ENCODE peak calls at places on chromosome 13, in ten cellular contexts. N is KG1; T is small intestine; H is non-pigmented ciliary epithelial cell; S is NCI-H82; K is NCI-H345; X is A549; O is cardiac muscle cell; V is neural crest cell; L is CD8-positive, alpha-beta memory T cell. Q is an unnamed sample.
A peak's percentile ranks its signal among the peaks of the same experiment; 100 is the strongest.

GRCh38 chr13:49214917-49215376 is 5.2 kb upstream of the MLNR start:
- DNase-seq in N (peak; percentile 63), T (peak; percentile 50), H (no peak), S (no peak), K (no peak), X (peak; percentile 31), O (peak; percentile 44), V (no peak), L (peak; percentile 28), Q (no peak)

GRCh38 chr13:28851422-28851821 is 31.3 kb downstream of the MTUS2 start:
- DNase-seq in N (no peak), T (no peak), H (no peak), S (no peak), K (no peak), X (no peak), O (no peak), V (no peak), L (no peak), Q (no peak)

GRCh38 chr13:104085611-104086010 is 1019.4 kb upstream of the SLC10A2 start:
- DNase-seq in N (no peak), T (no peak), H (no peak), S (no peak), K (no peak), X (no peak), O (peak; percentile 60), V (no peak), L (no peak), Q (no peak)

GRCh38 chr13:34391071-34391470 is 551.0 kb upstream of the NBEA start:
- DNase-seq in N (no peak), T (no peak), H (no peak), S (no peak), K (no peak), X (peak; percentile 10), O (peak; percentile 55), V (no peak), L (no peak), Q (peak; percentile 38)

GRCh38 chr13:110036060-110036459 is 249.7 kb upstream of the IRS2 start:
- DNase-seq in N (no peak), T (no peak), H (no peak), S (no peak), K (no peak), X (no peak), O (no peak), V (no peak), L (no peak), Q (no peak)

GRCh38 chr13:40803316-40803715 is 13.9 kb downstream of the SLC25A15 start:
- DNase-seq in N (no peak), T (no peak), H (no peak), S (no peak), K (no peak), X (no peak), O (no peak), V (no peak), L (no peak), Q (no peak)

GRCh38 chr13:73248711-73249580 is 190.1 kb downstream of the KLF5 start:
- DNase-seq in N (no peak), T (peak; percentile 69), H (no peak), S (no peak), K (no peak), X (peak; percentile 4), O (peak; percentile 31), V (no peak), L (no peak), Q (no peak)

GRCh38 chr13:114319441-114319871 is 5.2 kb downstream of the CHAMP1 start:
- DNase-seq in N (no peak), T (no peak), H (peak; percentile 52), S (no peak), K (no peak), X (no peak), O (peak; percentile 58), V (no peak), L (no peak), Q (peak; percentile 23)

GRCh38 chr13:79519252-79519651 is 38.3 kb downstream of the NDFIP2 start:
- DNase-seq in N (no peak), T (no peak), H (peak; percentile 19), S (no peak), K (no peak), X (peak; percentile 3), O (no peak), V (no peak), L (no peak), Q (no peak)

GRCh38 chr13:81493144-81493543 is 1152.2 kb upstream of the SPRY2 start:
- DNase-seq in N (no peak), T (no peak), H (no peak), S (peak; percentile 74), K (no peak), X (no peak), O (peak; percentile 2), V (no peak), L (no peak), Q (no peak)

GRCh38 chr13:45207319-45207718 is 6.5 kb upstream of the KCTD4 start:
- DNase-seq in N (no peak), T (no peak), H (no peak), S (peak; percentile 76), K (peak; percentile 28), X (no peak), O (no peak), V (no peak), L (no peak), Q (no peak)

GRCh38 chr13:22961835-22962537 is 218.8 kb upstream of the SGCG start:
- DNase-seq in N (no peak), T (no peak), H (no peak), S (no peak), K (no peak), X (no peak), O (no peak), V (no peak), L (no peak), Q (no peak)

GRCh38 chr13:35472308-35473008 is 4.0 kb downstream of the MAB21L1 start:
- DNase-seq in N (no peak), T (no peak), H (no peak), S (peak; percentile 80), K (no peak), X (no peak), O (no peak), V (no peak), L (no peak), Q (no peak)

GRCh38 chr13:114121496-114122466 is 10.6 kb downstream of the RASA3 start:
- DNase-seq in N (no peak), T (peak; percentile 56), H (no peak), S (no peak), K (no peak), X (no peak), O (no peak), V (peak; percentile 50), L (peak; percentile 19), Q (no peak)

GRCh38 chr13:99743079-99743478 is 228.5 kb downstream of the ZIC5 start:
- DNase-seq in N (no peak), T (no peak), H (no peak), S (no peak), K (peak; percentile 41), X (no peak), O (no peak), V (no peak), L (no peak), Q (no peak)

GRCh38 chr13:95367309-95367843 is 66.1 kb upstream of the ABCC4 start:
- DNase-seq in N (no peak), T (no peak), H (no peak), S (no peak), K (no peak), X (no peak), O (no peak), V (no peak), L (no peak), Q (no peak)

GRCh38 chr13:44575741-44576395 is at the start of gene TSC22D1:
- DNase-seq in N (peak; percentile 78), T (peak; percentile 51), H (no peak), S (peak; percentile 65), K (peak; percentile 25), X (peak; percentile 23), O (peak; percentile 66), V (peak; percentile 37), L (peak; percentile 68), Q (peak; percentile 15)

GRCh38 chr13:95509521-95510315 is 42.8 kb upstream of the CLDN10 start:
- DNase-seq in N (no peak), T (no peak), H (no peak), S (no peak), K (no peak), X (no peak), O (peak; percentile 50), V (no peak), L (no peak), Q (peak; percentile 84)

GRCh38 chr13:22311734-22312404 is 641.0 kb downstream of the FGF9 start:
- DNase-seq in N (no peak), T (no peak), H (no peak), S (no peak), K (no peak), X (no peak), O (no peak), V (no peak), L (no peak), Q (no peak)

GRCh38 chr13:79799466-79799865 is 318.5 kb downstream of the NDFIP2 start:
- DNase-seq in N (no peak), T (no peak), H (no peak), S (peak; percentile 69), K (no peak), X (no peak), O (no peak), V (no peak), L (no peak), Q (no peak)

GRCh38 chr13:44068737-44069136 is 189.0 kb downstream of the LACC1 start:
- DNase-seq in N (no peak), T (no peak), H (peak; percentile 61), S (no peak), K (no peak), X (peak; percentile 50), O (peak; percentile 50), V (no peak), L (no peak), Q (peak; percentile 78)

GRCh38 chr13:107111248-107111647 is 543.3 kb upstream of the ARGLU1 start:
- DNase-seq in N (no peak), T (peak; percentile 35), H (no peak), S (no peak), K (no peak), X (no peak), O (no peak), V (no peak), L (no peak), Q (no peak)

GRCh38 chr13:31418186-31418585 is 218.4 kb downstream of the B3GLCT start:
- DNase-seq in N (no peak), T (no peak), H (no peak), S (no peak), K (no peak), X (no peak), O (no peak), V (no peak), L (no peak), Q (no peak)

GRCh38 chr13:102097708-102098107 is 304.1 kb downstream of the FGF14 start:
- DNase-seq in N (no peak), T (no peak), H (no peak), S (no peak), K (peak; percentile 90), X (no peak), O (no peak), V (no peak), L (no peak), Q (no peak)

GRCh38 chr13:110001622-110002275 is 215.4 kb upstream of the IRS2 start:
- DNase-seq in N (no peak), T (no peak), H (no peak), S (no peak), K (no peak), X (peak; percentile 10), O (peak; percentile 56), V (no peak), L (no peak), Q (peak; percentile 51)

GRCh38 chr13:40922437-40923040 is 96.6 kb downstream of the ELF1 start:
- DNase-seq in N (no peak), T (peak; percentile 91), H (no peak), S (peak; percentile 10), K (no peak), X (no peak), O (peak; percentile 27), V (no peak), L (no peak), Q (no peak)

GRCh38 chr13:19567820-19568534 is 6.6 kb upstream of the TPTE2 start:
- DNase-seq in N (no peak), T (no peak), H (no peak), S (no peak), K (no peak), X (no peak), O (no peak), V (no peak), L (no peak), Q (no peak)

GRCh38 chr13:103351035-103351828 is 285.0 kb upstream of the SLC10A2 start:
- DNase-seq in N (no peak), T (peak; percentile 9), H (peak; percentile 23), S (no peak), K (no peak), X (no peak), O (peak; percentile 34), V (no peak), L (no peak), Q (peak; percentile 34)

Q was measured in A172.